ENCODE peak calls at places on chromosomes 2 and 18, in five cellular contexts. M is IMR-90, T is sigmoid colon, D is heart left ventricle, A is ovary. U is an unnamed sample.

GRCh38 chr2:204483497-204484164 is 61.6 kb upstream of the PARD3B start:
- DNase-seq in M (no peak), T (no peak), D (no peak), A (no peak), U (no peak)

GRCh38 chr2:236264256-236264655 is at the start of gene ASB18:
- DNase-seq in M (no peak), T (no peak), D (peak; percentile 65), A (no peak), U (no peak)

GRCh38 chr2:227717687-227718567 is at the start of gene SLC19A3:
- DNase-seq in M (peak; percentile 50), T (peak; percentile 94), D (peak; percentile 72), A (peak; percentile 93), U (peak; percentile 93)

GRCh38 chr18:46160050-46160798 is 56.0 kb downstream of the HAUS1 start:
- DNase-seq in M (no peak), T (no peak), D (no peak), A (no peak), U (no peak)

GRCh38 chr2:86062043-86062442 is 43.6 kb downstream of the POLR1A start:
- DNase-seq in M (peak; percentile 80), T (no peak), D (no peak), A (no peak), U (no peak)

GRCh38 chr18:79615586-79615985 is 64.0 kb upstream of the CTDP1 start:
- DNase-seq in M (no peak), T (no peak), D (no peak), A (peak; percentile 20), U (no peak)

GRCh38 chr18:79987566-79987965 is 797 bp downstream of the TXNL4A start:
- DNase-seq in M (no peak), T (no peak), D (no peak), A (no peak), U (no peak)

GRCh38 chr2:118224144-118224887 is 136.0 kb downstream of the INSIG2 start:
- DNase-seq in M (no peak), T (no peak), D (no peak), A (no peak), U (peak; percentile 92)

GRCh38 chr2:24552836-24553235 is 61.8 kb downstream of the NCOA1 start:
- DNase-seq in M (no peak), T (no peak), D (no peak), A (no peak), U (no peak)

GRCh38 chr18:45440246-45440645 is 175.0 kb upstream of the SLC14A2 start:
- DNase-seq in M (no peak), T (no peak), D (no peak), A (no peak), U (no peak)

GRCh38 chr18:9790261-9790660 is 82.2 kb downstream of the RAB31 start:
- DNase-seq in M (no peak), T (no peak), D (no peak), A (no peak), U (no peak)

GRCh38 chr2:219281588-219281987 is 2.4 kb downstream of the DNAJB2 start:
- DNase-seq in M (no peak), T (peak; percentile 59), D (no peak), A (no peak), U (no peak)

GRCh38 chr2:232776435-232776834 is at the start of gene KCNJ13:
- DNase-seq in M (peak; percentile 15), T (no peak), D (no peak), A (no peak), U (no peak)

GRCh38 chr2:106537711-106538275 is 50.6 kb downstream of the CD8B2 start:
- DNase-seq in M (no peak), T (no peak), D (no peak), A (no peak), U (no peak)

GRCh38 chr2:231909631-231910030 is 16.6 kb downstream of the NPPC start:
- DNase-seq in M (no peak), T (no peak), D (no peak), A (no peak), U (no peak)

GRCh38 chr18:6476880-6477279 is 62.2 kb upstream of the L3MBTL4 start:
- DNase-seq in M (no peak), T (no peak), D (no peak), A (no peak), U (no peak)

GRCh38 chr2:52539026-52539964 is 1228.3 kb upstream of the CHAC2 start:
- DNase-seq in M (peak; percentile 86), T (no peak), D (no peak), A (no peak), U (no peak)

GRCh38 chr2:75571730-75572430 is 11.1 kb upstream of the EVA1A start:
- DNase-seq in M (peak; percentile 68), T (no peak), D (no peak), A (no peak), U (no peak)

GRCh38 chr18:12336251-12336650 is 28.2 kb downstream of the TUBB6 start:
- DNase-seq in M (no peak), T (peak; percentile 27), D (no peak), A (no peak), U (no peak)

GRCh38 chr18:12334280-12335262 is 26.5 kb downstream of the TUBB6 start:
- DNase-seq in M (no peak), T (peak; percentile 80), D (no peak), A (no peak), U (no peak)

GRCh38 chr18:12338382-12338781 is 30.3 kb downstream of the TUBB6 start:
- DNase-seq in M (no peak), T (peak; percentile 19), D (no peak), A (no peak), U (no peak)

GRCh38 chr18:12335503-12335902 is 27.5 kb downstream of the TUBB6 start:
- DNase-seq in M (no peak), T (peak; percentile 46), D (no peak), A (no peak), U (no peak)

DNA sequence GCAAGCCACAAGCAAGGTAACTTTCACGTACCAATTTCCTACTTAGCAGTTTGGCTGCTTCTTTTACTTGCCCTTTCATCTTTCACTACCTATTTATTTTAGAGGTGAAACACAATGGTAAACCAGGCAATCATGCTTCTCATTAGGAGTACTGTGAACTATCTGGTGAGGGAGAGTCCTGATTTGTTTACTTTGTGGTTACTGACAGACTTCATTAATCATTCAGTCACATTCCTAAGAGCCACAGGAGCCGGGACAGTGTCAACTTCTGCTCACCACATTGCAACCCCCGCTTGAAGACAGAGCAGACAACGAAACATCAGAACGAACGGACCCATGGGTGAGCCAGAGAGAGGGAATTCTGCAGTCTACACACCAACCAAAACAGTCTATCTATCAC is 28.8 kb downstream of the TUBB6 start:
- DNase-seq in M (peak; percentile 67), T (no peak), D (no peak), A (no peak), U (no peak)
- TF ChIP-seq POLR2A in M (no peak), T (no peak), D (no peak), A (no peak), U (no peak)

GRCh38 chr2:95207111-95207961 is at the start of gene ZNF892:
- DNase-seq in M (peak; percentile 82), T (peak; percentile 95), D (peak; percentile 92), A (peak; percentile 89), U (peak; percentile 97)
- TF ChIP-seq POLR2A in M (peak; percentile 26), T (peak; percentile 48), D (no peak), A (no peak), U (no peak)

DNA sequence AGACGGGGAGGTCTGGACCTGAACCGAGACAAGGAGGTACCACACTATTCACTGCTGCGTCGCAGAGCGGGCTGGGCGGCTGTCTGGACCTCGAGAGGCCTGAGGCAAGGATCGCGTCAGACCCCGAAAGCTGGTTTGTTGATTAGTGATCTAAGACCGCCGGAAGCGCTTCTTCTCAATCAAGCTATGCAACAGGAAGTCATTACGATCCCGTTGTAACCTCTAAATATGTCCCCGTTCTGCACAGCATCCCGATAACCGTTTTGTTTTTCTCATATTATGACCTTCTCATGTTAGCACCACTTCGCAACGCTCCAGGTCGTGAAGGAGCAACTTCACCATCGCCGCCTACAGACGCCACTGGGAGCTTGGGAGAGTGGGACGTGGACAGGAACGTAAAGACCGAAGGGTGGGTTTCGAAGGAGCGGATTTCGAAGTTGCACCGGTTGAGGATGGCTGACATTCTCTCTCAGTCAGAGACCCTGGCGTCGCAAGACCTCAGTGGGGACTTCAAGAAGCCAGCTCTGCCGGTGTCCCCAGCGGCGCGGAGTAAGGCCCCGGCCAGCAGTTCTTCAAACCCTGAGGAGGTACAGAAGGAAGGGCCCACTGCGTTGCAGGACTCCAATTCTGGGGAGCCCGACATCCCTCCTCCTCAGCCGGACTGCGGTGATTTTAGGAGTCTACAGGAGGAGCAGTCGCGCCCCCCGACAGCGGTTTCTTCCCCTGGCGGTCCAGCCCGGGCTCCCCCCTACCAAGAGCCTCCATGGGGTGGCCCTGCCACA is at the start of the genes SLC4A1AP and SUPT7L:
- DNase-seq in M (peak; percentile 89), T (peak; percentile 78), D (peak; percentile 71), A (peak; percentile 78), U (peak; percentile 94)
- TF ChIP-seq POLR2A in M (peak; percentile 58), T (no peak), D (no peak), A (peak; percentile 29), U (peak; percentile 30)

GRCh38 chr2:230864605-230865323 is at the start of gene ITM2C:
- DNase-seq in M (peak; percentile 62), T (peak; percentile 84), D (peak; percentile 70), A (peak; percentile 76), U (no peak)
- TF ChIP-seq POLR2A in M (no peak), T (peak; percentile 67), D (no peak), A (no peak), U (no peak)

GRCh38 chr2:54675281-54675680 is 48.2 kb upstream of the EML6 start:
- DNase-seq in M (no peak), T (no peak), D (no peak), A (no peak), U (peak; percentile 78)

GRCh38 chr2:54675738-54676137 is 47.7 kb upstream of the EML6 start:
- DNase-seq in M (no peak), T (no peak), D (peak; percentile 67), A (no peak), U (peak; percentile 91)

GRCh38 chr2:54671875-54672586 is 51.4 kb upstream of the EML6 start:
- DNase-seq in M (peak; percentile 82), T (no peak), D (no peak), A (no peak), U (no peak)

GRCh38 chr2:54672587-54673456 is 50.6 kb upstream of the EML6 start:
- DNase-seq in M (no peak), T (no peak), D (no peak), A (no peak), U (peak; percentile 14)

DNA sequence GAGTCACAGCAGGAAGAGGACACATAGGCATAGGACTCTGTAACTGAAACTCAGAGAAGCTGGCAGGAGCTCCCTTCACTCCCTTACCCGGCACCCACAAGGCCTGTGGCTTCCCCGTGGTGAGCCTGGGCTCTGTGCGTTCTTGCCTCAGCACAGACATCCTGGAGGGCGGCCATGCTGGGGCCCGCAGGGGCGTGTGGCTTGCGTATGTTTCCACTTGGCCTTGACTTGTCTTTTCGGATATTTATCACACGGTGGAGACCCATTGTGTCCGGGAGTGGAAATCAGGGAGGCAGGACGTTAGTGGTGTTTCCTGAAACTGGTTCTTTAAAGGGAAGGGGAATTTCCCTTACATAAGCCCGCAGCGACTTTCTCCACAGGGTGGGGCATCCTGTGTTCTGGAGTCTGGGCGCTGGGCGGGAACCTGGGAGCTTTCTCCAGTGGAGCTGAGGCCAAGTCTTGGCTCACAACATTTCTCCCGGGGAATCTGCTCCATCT is 49.9 kb upstream of the EML6 start:
- DNase-seq in M (no peak), T (peak; percentile 93), D (peak; percentile 89), A (peak; percentile 82), U (peak; percentile 92)
- TF ChIP-seq POLR2A in M (no peak), T (no peak), D (no peak), A (peak; percentile 45), U (no peak)

GRCh38 chr2:44361330-44362206 is at the start of the genes CAMKMT and PREPL:
- DNase-seq in M (peak; percentile 97), T (peak; percentile 99), D (peak; percentile 99), A (peak; percentile 99), U (peak; percentile 100)
- TF ChIP-seq POLR2A in M (peak; percentile 86), T (peak; percentile 48), D (no peak), A (peak; percentile 55), U (peak; percentile 73)

U was measured in esophagus muscularis mucosa.